ENCODE peak calls at places on chromosomes 13 and 19, in seven cellular contexts. V is cardiac muscle cell; F is Panc1; I is breast epithelium; W is CD8-positive, alpha-beta T cell; M is lung; J is body of pancreas. R is an unnamed sample.

GRCh38 chr13:112835796-112836195 is 133.2 kb upstream of the MCF2L start:
- DNase-seq in M (no peak), V (no peak), F (no peak), W (no peak), J (no peak), I (no peak), R (peak; percentile 62)

GRCh38 chr13:77637583-77637982 is 59.9 kb upstream of the SLAIN1 start:
- DNase-seq in I (no peak), V (no peak), M (no peak), W (no peak), F (no peak), J (no peak), R (no peak)

GRCh38 chr19:35742121-35742724 is at the start of gene IGFLR1:
- DNase-seq in W (peak; percentile 48), F (no peak), V (no peak), J (peak; percentile 62), I (no peak), M (no peak), R (peak; percentile 15)

GRCh38 chr19:10699650-10700335 is 1.4 kb upstream of the QTRT1 start:
- DNase-seq in F (no peak), V (peak; percentile 72), I (no peak), W (peak; percentile 56), J (peak; percentile 70), M (peak; percentile 61), R (peak; percentile 95)

GRCh38 chr13:45441633-45442032 is 23.1 kb upstream of the COG3 start:
- DNase-seq in W (no peak), M (no peak), J (no peak), I (no peak), F (no peak), V (peak; percentile 20), R (no peak)

GRCh38 chr13:46206138-46206537 is 5.6 kb upstream of the LRRC63 start:
- DNase-seq in W (no peak), J (no peak), M (no peak), I (no peak), V (no peak), F (no peak), R (no peak)

GRCh38 chr13:20401586-20401957 is 124.1 kb downstream of the CRYL1 start:
- DNase-seq in I (no peak), V (peak; percentile 35), W (no peak), F (no peak), J (no peak), M (no peak), R (no peak)

GRCh38 chr13:77219401-77219800 is 107.5 kb downstream of the MYCBP2 start:
- DNase-seq in W (no peak), I (no peak), V (no peak), M (no peak), F (no peak), J (no peak), R (no peak)

GRCh38 chr13:62760724-62761123 is 1345.1 kb upstream of the PCDH20 start:
- DNase-seq in V (no peak), W (no peak), M (no peak), I (no peak), J (no peak), F (no peak), R (no peak)

GRCh38 chr19:45613926-45614725 is 12.1 kb upstream of the GPR4 start:
- DNase-seq in V (peak; percentile 88), I (no peak), M (no peak), J (peak; percentile 23), W (no peak), F (no peak), R (peak; percentile 99)

GRCh38 chr19:2337329-2337707 is 8.8 kb downstream of the SPPL2B start:
- DNase-seq in M (no peak), W (no peak), V (peak; percentile 66), F (no peak), I (no peak), J (peak; percentile 88), R (peak; percentile 96)

GRCh38 chr13:79589605-79590511 is 108.9 kb downstream of the NDFIP2 start:
- DNase-seq in I (no peak), W (no peak), V (peak; percentile 49), M (no peak), J (no peak), F (no peak), R (no peak)

GRCh38 chr13:112725346-112726017 is 35.6 kb downstream of the ATP11A start:
- DNase-seq in V (no peak), W (no peak), J (no peak), F (no peak), M (no peak), I (no peak), R (no peak)

GRCh38 chr19:12603714-12604113 is 6.9 kb downstream of the ZNF490 start:
- DNase-seq in V (peak; percentile 19), W (no peak), M (no peak), I (no peak), J (no peak), F (no peak), R (no peak)

GRCh38 chr19:24033962-24034342 is 53.0 kb upstream of the ZNF254 start:
- DNase-seq in W (peak; percentile 11), I (peak; percentile 58), V (peak; percentile 68), J (peak; percentile 61), M (peak; percentile 63), F (no peak), R (peak; percentile 85)

GRCh38 chr19:46955813-46956371 is 63.7 kb upstream of the NPAS1 start:
- DNase-seq in V (no peak), F (no peak), M (no peak), J (no peak), W (no peak), I (no peak), R (no peak)

GRCh38 chr19:46954502-46955004 is 65.1 kb upstream of the NPAS1 start:
- DNase-seq in V (no peak), J (no peak), M (no peak), W (no peak), I (no peak), F (no peak), R (no peak)

GRCh38 chr19:46955114-46955812 is 64.4 kb upstream of the NPAS1 start:
- DNase-seq in M (no peak), V (peak; percentile 51), J (no peak), I (no peak), F (no peak), W (peak; percentile 11), R (peak; percentile 76)

GRCh38 chr19:46952874-46953273 is 66.8 kb upstream of the NPAS1 start:
- DNase-seq in W (no peak), V (no peak), F (no peak), I (no peak), M (no peak), J (no peak), R (no peak)

GRCh38 chr19:46953955-46954501 is 65.6 kb upstream of the NPAS1 start:
- DNase-seq in M (no peak), V (no peak), J (no peak), I (no peak), F (no peak), W (no peak), R (no peak)
- TF ChIP-seq CTCF in M (no peak), V (no peak), J (no peak), I (no peak), F (no peak), W (no peak), R (no peak)

GRCh38 chr13:114025432-114026127 is 51.7 kb upstream of the C13orf46 start:
- DNase-seq in W (no peak), F (no peak), V (peak; percentile 88), J (no peak), I (no peak), M (no peak), R (no peak)

GRCh38 chr13:114023716-114024602 is 50.1 kb upstream of the C13orf46 start:
- DNase-seq in J (no peak), F (no peak), W (no peak), M (no peak), V (no peak), I (no peak), R (no peak)

GRCh38 chr13:114026128-114026880 is 52.4 kb upstream of the C13orf46 start:
- DNase-seq in W (no peak), J (no peak), M (no peak), V (no peak), I (no peak), F (no peak), R (no peak)

GRCh38 chr13:114022876-114023275 is 49.0 kb upstream of the C13orf46 start:
- DNase-seq in V (no peak), W (no peak), I (no peak), F (no peak), M (no peak), J (no peak), R (no peak)

GRCh38 chr13:114024603-114025431 is 50.9 kb upstream of the C13orf46 start:
- DNase-seq in I (no peak), J (no peak), V (no peak), M (no peak), F (no peak), W (no peak), R (no peak)
- H3K4me3 ChIP-seq in I (no peak overlapping the region), J (no peak overlapping the region), V (no peak overlapping the region), M (no peak overlapping the region), F (no peak overlapping the region), W (no peak overlapping the region), R (no peak overlapping the region)

GRCh38 chr13:111121421-111121820 is 6.3 kb downstream of the ARHGEF7 start:
- DNase-seq in M (no peak), J (no peak), I (no peak), W (no peak), V (no peak), F (no peak), R (no peak)
- H3K27ac ChIP-seq in M (no peak overlapping the region), J (no peak overlapping the region), I (peak overlapping the region; percentile 27), W (no peak overlapping the region), V (no peak overlapping the region), F (no peak overlapping the region), R (no peak overlapping the region)

DNA sequence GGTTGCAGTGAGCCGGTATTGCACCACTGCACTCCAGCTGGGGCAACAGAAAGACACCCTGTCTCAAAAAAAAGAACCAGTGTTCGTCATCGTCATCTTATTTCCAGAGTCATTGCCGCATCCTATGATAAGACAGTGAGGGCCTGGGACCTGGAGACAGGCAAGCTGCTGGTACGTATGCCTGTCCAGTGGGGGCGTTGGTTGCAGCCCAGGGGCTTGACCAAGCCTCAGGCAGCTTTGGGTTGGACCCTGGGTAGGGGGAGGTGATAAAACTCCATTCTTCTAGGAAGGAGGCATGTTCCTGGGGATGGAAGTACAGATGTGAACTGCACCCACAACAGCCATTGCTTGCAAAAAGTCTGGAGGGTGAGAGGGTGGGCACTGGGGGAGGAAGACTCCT is 15.6 kb downstream of the WDR88 start:
- DNase-seq in J (no peak), V (no peak), M (no peak), W (no peak), I (no peak), F (no peak), R (no peak)
- TF ChIP-seq CTCF in J (no peak), V (no peak), M (no peak), W (no peak), I (no peak), F (no peak), R (no peak)

GRCh38 chr19:31149306-31149975 is 199.8 kb downstream of the TSHZ3 start:
- DNase-seq in M (no peak), W (no peak), F (no peak), V (no peak), J (no peak), I (no peak), R (peak; percentile 76)
- H3K4me3 ChIP-seq in M (no peak overlapping the region), W (no peak overlapping the region), F (no peak overlapping the region), V (no peak overlapping the region), J (no peak overlapping the region), I (no peak overlapping the region), R (no peak overlapping the region)